ENCODE peak calls at places on chromosomes 1 and 21, in seven cellular contexts. D is CD8-positive, alpha-beta memory T cell; L is RPMI8226; N is midbrain; F is amygdala; M is HT-29; J is EL. Q is an unnamed sample.

GRCh38 chr1:11882814-11883538 is 24.2 kb upstream of the NPPB start:
- DNase-seq in D (no peak), L (peak), N (no peak), F (no peak), M (peak), J (no peak), Q (no peak)

GRCh38 chr1:65260851-65261473 is 48.4 kb upstream of the DNAJC6 start:
- DNase-seq in D (no peak), L (no peak), N (peak), F (peak), M (no peak), J (peak), Q (no peak)

GRCh38 chr1:944341-945325 is 14.4 kb downstream of the NOC2L start:
- DNase-seq in D (no peak), L (peak), N (no peak), F (no peak), M (no peak), J (no peak), Q (no peak)

GRCh38 chr21:45981641-45982255 is at the start of gene COL6A1:
- DNase-seq in D (no peak), L (peak), N (no peak), F (no peak), M (no peak), J (peak), Q (peak)

GRCh38 chr1:53548031-53548491 is 88.9 kb downstream of the DMRTB1 start:
- DNase-seq in D (no peak), L (no peak), N (no peak), F (no peak), M (no peak), J (no peak), Q (no peak)

GRCh38 chr1:168465942-168466702 is 77.7 kb downstream of the XCL2 start:
- DNase-seq in D (no peak), L (peak), N (no peak), F (no peak), M (peak), J (peak), Q (no peak)

GRCh38 chr1:225746361-225747179 is 31.1 kb upstream of the SRP9 start:
- DNase-seq in D (no peak), L (no peak), N (peak), F (peak), M (peak), J (peak), Q (peak)

GRCh38 chr1:53073899-53074311 is 11.9 kb downstream of the PODN start:
- DNase-seq in D (no peak), L (no peak), N (peak), F (no peak), M (no peak), J (no peak), Q (no peak)

Q was measured in ecto neural progenitor cell.